ENCODE peak calls at places on chromosomes 1 and 21, in four cellular contexts. Q is K562; G is activated CD4-positive, alpha-beta T cell treated with anti-CD3 and anti-CD28 coated beads, Interleukin-2, amount 10 ng/mL, durations not matched to agents 7 days and 5 days; P is stimulated activated CD8-positive, alpha-beta memory T cell treated with anti-CD3 and anti-CD28 coated beads, Interleukin-12 subunit alpha, Interleukin-12 subunit beta, amount 100 ng/mL, for 1 hour. S is an unnamed sample.
A peak's percentile ranks its signal among the peaks of the same experiment; 100 is the strongest.

GRCh38 chr1:156090822-156091188 is 8.5 kb upstream of the MEX3A start:
- DNase-seq in G (peak; percentile 92), P (peak; percentile 86), Q (peak; percentile 80), S (peak; percentile 86)

GRCh38 chr1:228333739-228334115 is 72.9 kb downstream of the TRIM11 start:
- DNase-seq in P (no peak), Q (no peak), G (no peak), S (no peak)

GRCh38 chr1:226287587-226287986 is 21.4 kb downstream of the LIN9 start:
- DNase-seq in Q (no peak), P (no peak), G (no peak), S (no peak)

GRCh38 chr1:200535605-200536004 is 84.9 kb downstream of the KIF14 start:
- DNase-seq in G (peak; percentile 33), P (no peak), Q (peak; percentile 32), S (peak; percentile 35)

GRCh38 chr1:230518511-230518910 is 92.4 kb upstream of the PGBD5 start:
- DNase-seq in Q (no peak), P (no peak), G (no peak), S (no peak)

GRCh38 chr1:112444269-112444668 is 48.3 kb downstream of the CTTNBP2NL start:
- DNase-seq in G (no peak), Q (no peak), P (no peak), S (no peak)

GRCh38 chr1:58861076-58861475 is 77.2 kb upstream of the JUN start:
- DNase-seq in G (no peak), P (no peak), Q (no peak), S (no peak)

GRCh38 chr1:212366901-212367300 is 47.8 kb downstream of the PACC1 start:
- DNase-seq in G (no peak), P (no peak), Q (no peak), S (no peak)

GRCh38 chr21:35220301-35220700 is 171.2 kb upstream of the RUNX1 start:
- DNase-seq in Q (no peak), G (no peak), P (no peak), S (no peak)

GRCh38 chr1:47655521-47656300 is 217.9 kb downstream of the FOXD2 start:
- DNase-seq in Q (no peak), P (no peak), G (no peak), S (no peak)

GRCh38 chr1:114458208-114458777 is 52.7 kb downstream of the TRIM33 start:
- DNase-seq in P (no peak), G (no peak), Q (no peak), S (no peak)

GRCh38 chr1:62276791-62277190 is 42.4 kb downstream of the KANK4 start:
- DNase-seq in G (no peak), Q (no peak), P (no peak), S (no peak)

GRCh38 chr1:230900984-230901383 is 32.7 kb upstream of the C1orf198 start:
- DNase-seq in G (no peak), Q (no peak), P (no peak), S (no peak)

GRCh38 chr1:232211149-232211548 is 418.8 kb downstream of the SIPA1L2 start:
- DNase-seq in P (no peak), Q (peak; percentile 14), G (no peak), S (peak; percentile 32)

GRCh38 chr1:181898773-181899172 is 162.7 kb downstream of the ZNF648 start:
- DNase-seq in Q (peak; percentile 24), P (no peak), G (no peak), S (no peak)

GRCh38 chr1:19949016-19949415 is 25.6 kb upstream of the PLA2G2E start:
- DNase-seq in Q (no peak), P (no peak), G (no peak), S (no peak)

GRCh38 chr1:67404212-67404620 is 26.0 kb downstream of the SERBP1 start:
- DNase-seq in Q (no peak), G (no peak), P (no peak), S (no peak)

GRCh38 chr1:228408041-228408868 is 1.6 kb upstream of the TRIM11 start:
- DNase-seq in G (no peak), Q (no peak), P (no peak), S (no peak)